ENCODE peak calls at places on chromosomes 12 and 14, in five cellular contexts. One of them, this sample, is unnamed.

GRCh38 chr14:70894868-70895267 is 12.4 kb upstream of the PCNX1 start:
- DNase-seq in dermis blood vessel endothelial cell: no peak
- DNase-seq in mammary epithelial cell: peak; percentile 43
- DNase-seq in NCI-H1417: no peak
- DNase-seq in NCI-H1105: no peak
- DNase-seq in this sample: no peak

GRCh38 chr14:38016497-38016896 is 191.2 kb upstream of the SSTR1 start:
- DNase-seq in mammary epithelial cell: no peak
- DNase-seq in NCI-H1417: no peak
- DNase-seq in dermis blood vessel endothelial cell: peak; percentile 3
- DNase-seq in NCI-H1105: no peak
- DNase-seq in this sample: no peak

GRCh38 chr12:6532051-6532926 is 2.0 kb upstream of the GAPDH start:
- DNase-seq in dermis blood vessel endothelial cell: peak; percentile 92
- DNase-seq in mammary epithelial cell: peak; percentile 95
- DNase-seq in NCI-H1105: peak; percentile 69
- DNase-seq in NCI-H1417: peak; percentile 64
- DNase-seq in this sample: peak; percentile 76

GRCh38 chr12:24835377-24835776 is 113.5 kb downstream of the BCAT1 start:
- DNase-seq in mammary epithelial cell: no peak
- DNase-seq in NCI-H1417: no peak
- DNase-seq in NCI-H1105: no peak
- DNase-seq in dermis blood vessel endothelial cell: no peak
- DNase-seq in this sample: no peak

GRCh38 chr12:48999371-49000131 is at the start of gene DDN:
- DNase-seq in NCI-H1105: no peak
- DNase-seq in dermis blood vessel endothelial cell: peak; percentile 45
- DNase-seq in NCI-H1417: peak; percentile 58
- DNase-seq in mammary epithelial cell: no peak
- DNase-seq in this sample: no peak

GRCh38 chr12:2325501-2325900 is 272.7 kb downstream of the CACNA1C start:
- DNase-seq in mammary epithelial cell: no peak
- DNase-seq in dermis blood vessel endothelial cell: no peak
- DNase-seq in NCI-H1105: no peak
- DNase-seq in NCI-H1417: no peak
- DNase-seq in this sample: no peak

GRCh38 chr14:34387974-34388533 is 74.0 kb downstream of the SPTSSA start:
- DNase-seq in dermis blood vessel endothelial cell: no peak
- DNase-seq in NCI-H1105: no peak
- DNase-seq in mammary epithelial cell: no peak
- DNase-seq in NCI-H1417: peak; percentile 16
- DNase-seq in this sample: no peak

GRCh38 chr12:127162307-127162706 is 1104.7 kb upstream of the TMEM132C start:
- DNase-seq in NCI-H1417: no peak
- DNase-seq in NCI-H1105: no peak
- DNase-seq in dermis blood vessel endothelial cell: no peak
- DNase-seq in mammary epithelial cell: no peak
- DNase-seq in this sample: no peak

GRCh38 chr12:107396991-107397390 is 288.6 kb upstream of the PWP1 start:
- DNase-seq in NCI-H1417: no peak
- DNase-seq in dermis blood vessel endothelial cell: no peak
- DNase-seq in mammary epithelial cell: peak; percentile 68
- DNase-seq in NCI-H1105: no peak
- DNase-seq in this sample: no peak

GRCh38 chr12:88553941-88554658 is 26.2 kb downstream of the KITLG start:
- DNase-seq in dermis blood vessel endothelial cell: peak; percentile 88
- DNase-seq in NCI-H1417: peak; percentile 63
- DNase-seq in NCI-H1105: peak; percentile 91
- DNase-seq in mammary epithelial cell: peak; percentile 77
- DNase-seq in this sample: peak; percentile 8

GRCh38 chr14:30034049-30034635 is 106.5 kb upstream of the PRKD1 start:
- DNase-seq in dermis blood vessel endothelial cell: no peak
- DNase-seq in NCI-H1417: peak; percentile 86
- DNase-seq in mammary epithelial cell: no peak
- DNase-seq in NCI-H1105: peak; percentile 90
- DNase-seq in this sample: no peak

GRCh38 chr12:47082283-47082962 is 2.7 kb upstream of the AMIGO2 start:
- DNase-seq in dermis blood vessel endothelial cell: no peak
- DNase-seq in NCI-H1417: no peak
- DNase-seq in NCI-H1105: no peak
- DNase-seq in mammary epithelial cell: no peak
- DNase-seq in this sample: peak; percentile 70

GRCh38 chr12:91577586-91578539 is 395.2 kb upstream of the DCN start:
- DNase-seq in NCI-H1417: no peak
- DNase-seq in dermis blood vessel endothelial cell: peak; percentile 49
- DNase-seq in mammary epithelial cell: peak; percentile 37
- DNase-seq in NCI-H1105: peak; percentile 7
- DNase-seq in this sample: peak; percentile 35

GRCh38 chr14:30267141-30267540 is 291.8 kb upstream of the G2E3 start:
- DNase-seq in mammary epithelial cell: peak; percentile 26
- DNase-seq in NCI-H1105: no peak
- DNase-seq in dermis blood vessel endothelial cell: peak; percentile 23
- DNase-seq in NCI-H1417: no peak
- DNase-seq in this sample: no peak

GRCh38 chr14:104421892-104422291 is 157.7 kb upstream of the C14orf180 start:
- DNase-seq in NCI-H1417: no peak
- DNase-seq in NCI-H1105: no peak
- DNase-seq in dermis blood vessel endothelial cell: no peak
- DNase-seq in mammary epithelial cell: no peak
- DNase-seq in this sample: no peak

GRCh38 chr12:58592817-58593216 is 327.5 kb downstream of the LRIG3 start:
- DNase-seq in mammary epithelial cell: no peak
- DNase-seq in NCI-H1105: no peak
- DNase-seq in NCI-H1417: no peak
- DNase-seq in dermis blood vessel endothelial cell: no peak
- DNase-seq in this sample: no peak

GRCh38 chr14:59566725-59567124 is 9.9 kb downstream of the CCDC175 start:
- DNase-seq in NCI-H1417: no peak
- DNase-seq in mammary epithelial cell: peak; percentile 25
- DNase-seq in dermis blood vessel endothelial cell: no peak
- DNase-seq in NCI-H1105: no peak
- DNase-seq in this sample: no peak

GRCh38 chr14:94584591-94585280 is 3.5 kb downstream of the SERPINA5 start:
- DNase-seq in NCI-H1105: no peak
- DNase-seq in dermis blood vessel endothelial cell: no peak
- DNase-seq in NCI-H1417: no peak
- DNase-seq in mammary epithelial cell: no peak
- DNase-seq in this sample: no peak

GRCh38 chr12:105018761-105019160 is 32.6 kb downstream of the NOPCHAP1 start:
- DNase-seq in NCI-H1105: no peak
- DNase-seq in mammary epithelial cell: no peak
- DNase-seq in dermis blood vessel endothelial cell: no peak
- DNase-seq in NCI-H1417: no peak
- DNase-seq in this sample: no peak

GRCh38 chr14:66426451-66426850 is 59.7 kb upstream of the CCDC196 start:
- DNase-seq in dermis blood vessel endothelial cell: no peak
- DNase-seq in NCI-H1417: no peak
- DNase-seq in mammary epithelial cell: no peak
- DNase-seq in NCI-H1105: no peak
- DNase-seq in this sample: no peak